ENCODE peak calls at places on chromosome X, in six cellular contexts. One of them, this sample, is unnamed.

GRCh38 chrX:13868481-13869040 is 51.7 kb upstream of the GPM6B start:
- DNase-seq in heart right ventricle: no peak
- DNase-seq in IMR-90: peak; percentile 45
- DNase-seq in heart left ventricle: no peak
- DNase-seq in effector memory CD4-positive, alpha-beta T cell: no peak
- DNase-seq in BE2C: no peak
- DNase-seq in this sample: no peak

GRCh38 chrX:45479835-45480422 is 279.3 kb upstream of the DIPK2B start:
- DNase-seq in heart right ventricle: no peak
- DNase-seq in IMR-90: peak; percentile 91
- DNase-seq in heart left ventricle: no peak
- DNase-seq in effector memory CD4-positive, alpha-beta T cell: no peak
- DNase-seq in BE2C: no peak
- DNase-seq in this sample: no peak

GRCh38 chrX:146934256-146934655 is 119.7 kb upstream of the CXorf51A start:
- DNase-seq in heart right ventricle: no peak
- DNase-seq in IMR-90: no peak
- DNase-seq in heart left ventricle: no peak
- DNase-seq in effector memory CD4-positive, alpha-beta T cell: no peak
- DNase-seq in BE2C: no peak
- DNase-seq in this sample: no peak

GRCh38 chrX:101708180-101708579 is 48.5 kb upstream of the ARMCX2 start:
- DNase-seq in heart right ventricle: no peak
- DNase-seq in IMR-90: peak; percentile 1
- DNase-seq in heart left ventricle: no peak
- DNase-seq in effector memory CD4-positive, alpha-beta T cell: no peak
- DNase-seq in BE2C: no peak
- DNase-seq in this sample: no peak

GRCh38 chrX:102950908-102951866 is 14.1 kb downstream of the RAB40AL start:
- DNase-seq in heart right ventricle: no peak
- DNase-seq in IMR-90: peak; percentile 27
- DNase-seq in heart left ventricle: peak; percentile 41
- DNase-seq in effector memory CD4-positive, alpha-beta T cell: peak; percentile 29
- DNase-seq in BE2C: peak; percentile 57
- DNase-seq in this sample: peak; percentile 85

GRCh38 chrX:33465137-33465536 is 253.8 kb upstream of the DMD start:
- DNase-seq in heart right ventricle: no peak
- DNase-seq in IMR-90: no peak
- DNase-seq in heart left ventricle: no peak
- DNase-seq in effector memory CD4-positive, alpha-beta T cell: no peak
- DNase-seq in BE2C: no peak
- DNase-seq in this sample: no peak

GRCh38 chrX:83419030-83419792 is 88.9 kb upstream of the POU3F4 start:
- DNase-seq in heart right ventricle: no peak
- DNase-seq in IMR-90: no peak
- DNase-seq in heart left ventricle: no peak
- DNase-seq in effector memory CD4-positive, alpha-beta T cell: no peak
- DNase-seq in BE2C: no peak
- DNase-seq in this sample: no peak

GRCh38 chrX:120308959-120309872 is 2.0 kb downstream of the TMEM255A start:
- DNase-seq in heart right ventricle: peak; percentile 31
- DNase-seq in IMR-90: peak; percentile 14
- DNase-seq in heart left ventricle: peak; percentile 63
- DNase-seq in effector memory CD4-positive, alpha-beta T cell: peak; percentile 62
- DNase-seq in BE2C: peak; percentile 59
- DNase-seq in this sample: peak; percentile 84

GRCh38 chrX:115892787-115893671 is 277.5 kb upstream of the AGTR2 start:
- DNase-seq in heart right ventricle: no peak
- DNase-seq in IMR-90: peak; percentile 54
- DNase-seq in heart left ventricle: peak; percentile 60
- DNase-seq in effector memory CD4-positive, alpha-beta T cell: no peak
- DNase-seq in BE2C: peak; percentile 83
- DNase-seq in this sample: peak; percentile 52

GRCh38 chrX:75603833-75604232 is 81.0 kb upstream of the ZDHHC15 start:
- DNase-seq in heart right ventricle: no peak
- DNase-seq in IMR-90: peak; percentile 28
- DNase-seq in heart left ventricle: no peak
- DNase-seq in effector memory CD4-positive, alpha-beta T cell: no peak
- DNase-seq in BE2C: no peak
- DNase-seq in this sample: no peak

GRCh38 chrX:11665144-11666040 is at the start of gene ARHGAP6:
- DNase-seq in heart right ventricle: peak; percentile 62
- DNase-seq in IMR-90: peak; percentile 20
- DNase-seq in heart left ventricle: peak; percentile 64
- DNase-seq in effector memory CD4-positive, alpha-beta T cell: no peak
- DNase-seq in BE2C: no peak
- DNase-seq in this sample: peak; percentile 78

GRCh38 chrX:154544885-154545284 is 1.8 kb downstream of the G6PD start:
- DNase-seq in heart right ventricle: no peak
- DNase-seq in IMR-90: no peak
- DNase-seq in heart left ventricle: no peak
- DNase-seq in effector memory CD4-positive, alpha-beta T cell: no peak
- DNase-seq in BE2C: no peak
- DNase-seq in this sample: no peak

GRCh38 chrX:154542723-154543424 is 3.8 kb downstream of the G6PD start:
- DNase-seq in heart right ventricle: no peak
- DNase-seq in IMR-90: no peak
- DNase-seq in heart left ventricle: peak; percentile 35
- DNase-seq in effector memory CD4-positive, alpha-beta T cell: no peak
- DNase-seq in BE2C: no peak
- DNase-seq in this sample: no peak

GRCh38 chrX:154541589-154541895 is 5.1 kb downstream of the G6PD start:
- DNase-seq in heart right ventricle: no peak
- DNase-seq in IMR-90: peak; percentile 13
- DNase-seq in heart left ventricle: no peak
- DNase-seq in effector memory CD4-positive, alpha-beta T cell: no peak
- DNase-seq in BE2C: no peak
- DNase-seq in this sample: no peak

GRCh38 chrX:154540897-154541535 is 5.6 kb downstream of the G6PD start:
- DNase-seq in heart right ventricle: no peak
- DNase-seq in IMR-90: no peak
- DNase-seq in heart left ventricle: no peak
- DNase-seq in effector memory CD4-positive, alpha-beta T cell: no peak
- DNase-seq in BE2C: no peak
- DNase-seq in this sample: no peak

DNA sequence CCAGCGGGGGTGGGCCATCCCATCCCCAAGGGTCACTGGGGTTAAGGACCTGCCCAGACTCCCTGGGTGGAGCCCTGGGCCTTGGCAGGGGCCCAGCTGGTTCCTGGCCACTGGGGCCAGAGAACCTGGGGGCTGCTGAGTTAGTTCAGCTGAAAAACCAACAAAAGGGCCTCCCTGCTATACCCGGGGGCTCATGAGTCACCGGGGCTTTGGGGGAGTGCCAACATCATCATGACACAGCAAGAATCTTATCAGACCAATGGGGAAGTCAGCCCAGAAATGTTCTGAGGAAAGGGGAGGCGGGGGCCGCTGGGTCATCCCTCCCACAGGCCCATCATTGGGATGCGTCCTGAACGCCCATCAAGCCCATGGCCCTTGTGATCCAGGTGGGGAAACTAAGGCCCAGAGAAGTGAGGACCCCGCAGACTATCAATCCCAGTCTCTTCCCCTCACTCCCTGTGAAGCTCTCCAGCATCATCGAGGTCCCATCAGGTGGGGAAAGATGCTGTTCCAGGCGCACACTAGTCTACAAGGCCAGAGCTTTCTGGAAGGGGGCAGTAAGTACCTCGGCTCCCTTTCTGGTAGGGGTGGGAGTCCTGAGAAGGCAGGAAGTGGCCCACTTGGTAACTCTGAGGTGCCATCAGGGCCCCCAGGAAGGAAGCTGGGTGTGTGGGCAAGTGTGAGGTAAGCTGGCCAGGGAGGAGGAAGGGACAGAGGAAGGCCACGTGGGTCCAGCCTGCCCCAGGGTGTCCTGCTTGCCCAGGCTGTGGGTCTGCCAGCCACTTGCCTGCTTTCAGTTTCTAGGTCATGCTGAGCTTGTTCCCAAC is 4.5 kb downstream of the G6PD start:
- DNase-seq in heart right ventricle: peak; percentile 62
- DNase-seq in IMR-90: peak; percentile 94
- DNase-seq in heart left ventricle: peak; percentile 78
- DNase-seq in effector memory CD4-positive, alpha-beta T cell: no peak
- DNase-seq in BE2C: peak; percentile 79
- DNase-seq in this sample: no peak
- H3K4me3 ChIP-seq in heart right ventricle: no peak overlapping the region
- H3K4me3 ChIP-seq in IMR-90: peak overlapping the region; percentile 10
- H3K4me3 ChIP-seq in heart left ventricle: no peak overlapping the region
- H3K4me3 ChIP-seq in effector memory CD4-positive, alpha-beta T cell: no peak overlapping the region
- H3K4me3 ChIP-seq in BE2C: no peak overlapping the region
- H3K4me3 ChIP-seq in this sample: no peak overlapping the region

GRCh38 chrX:130083107-130083490 is 27.2 kb downstream of the ELF4 start:
- DNase-seq in heart right ventricle: no peak
- DNase-seq in IMR-90: no peak
- DNase-seq in heart left ventricle: no peak
- DNase-seq in effector memory CD4-positive, alpha-beta T cell: no peak
- DNase-seq in BE2C: no peak
- DNase-seq in this sample: no peak

GRCh38 chrX:130082244-130083106 is 27.8 kb downstream of the ELF4 start:
- DNase-seq in heart right ventricle: peak; percentile 32
- DNase-seq in IMR-90: no peak
- DNase-seq in heart left ventricle: peak; percentile 56
- DNase-seq in effector memory CD4-positive, alpha-beta T cell: peak; percentile 66
- DNase-seq in BE2C: no peak
- DNase-seq in this sample: no peak

GRCh38 chrX:130084651-130085237 is 25.6 kb downstream of the ELF4 start:
- DNase-seq in heart right ventricle: no peak
- DNase-seq in IMR-90: no peak
- DNase-seq in heart left ventricle: no peak
- DNase-seq in effector memory CD4-positive, alpha-beta T cell: no peak
- DNase-seq in BE2C: no peak
- DNase-seq in this sample: no peak

GRCh38 chrX:130085551-130085986 is 24.7 kb downstream of the ELF4 start:
- DNase-seq in heart right ventricle: no peak
- DNase-seq in IMR-90: peak; percentile 16
- DNase-seq in heart left ventricle: no peak
- DNase-seq in effector memory CD4-positive, alpha-beta T cell: no peak
- DNase-seq in BE2C: no peak
- DNase-seq in this sample: no peak

GRCh38 chrX:130083656-130084382 is 26.5 kb downstream of the ELF4 start:
- DNase-seq in heart right ventricle: no peak
- DNase-seq in IMR-90: no peak
- DNase-seq in heart left ventricle: peak; percentile 42
- DNase-seq in effector memory CD4-positive, alpha-beta T cell: no peak
- DNase-seq in BE2C: no peak
- DNase-seq in this sample: no peak
- H3K4me1 ChIP-seq in heart right ventricle: peaks cover 23% of the 10 kb centered on the region
- H3K4me1 ChIP-seq in IMR-90: peaks cover 5% of the 10 kb centered on the region
- H3K4me1 ChIP-seq in heart left ventricle: no peaks in the 10 kb centered on the region
- H3K4me1 ChIP-seq in effector memory CD4-positive, alpha-beta T cell: peaks cover 53% of the 10 kb centered on the region
- H3K4me1 ChIP-seq in BE2C: peaks cover 10% of the 10 kb centered on the region
- H3K4me1 ChIP-seq in this sample: peaks cover 9% of the 10 kb centered on the region

GRCh38 chrX:19569121-19569805 is 54.0 kb upstream of the MAP3K15 start:
- DNase-seq in heart right ventricle: peak; percentile 55
- DNase-seq in IMR-90: no peak
- DNase-seq in heart left ventricle: peak; percentile 88
- DNase-seq in effector memory CD4-positive, alpha-beta T cell: no peak
- DNase-seq in BE2C: no peak
- DNase-seq in this sample: no peak

GRCh38 chrX:19566359-19567141 is 51.2 kb upstream of the MAP3K15 start:
- DNase-seq in heart right ventricle: no peak
- DNase-seq in IMR-90: peak; percentile 69
- DNase-seq in heart left ventricle: no peak
- DNase-seq in effector memory CD4-positive, alpha-beta T cell: peak; percentile 0
- DNase-seq in BE2C: no peak
- DNase-seq in this sample: no peak

GRCh38 chrX:19569930-19570329 is 54.6 kb upstream of the MAP3K15 start:
- DNase-seq in heart right ventricle: no peak
- DNase-seq in IMR-90: no peak
- DNase-seq in heart left ventricle: no peak
- DNase-seq in effector memory CD4-positive, alpha-beta T cell: no peak
- DNase-seq in BE2C: no peak
- DNase-seq in this sample: no peak

GRCh38 chrX:19565605-19566004 is 50.3 kb upstream of the MAP3K15 start:
- DNase-seq in heart right ventricle: no peak
- DNase-seq in IMR-90: no peak
- DNase-seq in heart left ventricle: no peak
- DNase-seq in effector memory CD4-positive, alpha-beta T cell: no peak
- DNase-seq in BE2C: no peak
- DNase-seq in this sample: no peak

DNA sequence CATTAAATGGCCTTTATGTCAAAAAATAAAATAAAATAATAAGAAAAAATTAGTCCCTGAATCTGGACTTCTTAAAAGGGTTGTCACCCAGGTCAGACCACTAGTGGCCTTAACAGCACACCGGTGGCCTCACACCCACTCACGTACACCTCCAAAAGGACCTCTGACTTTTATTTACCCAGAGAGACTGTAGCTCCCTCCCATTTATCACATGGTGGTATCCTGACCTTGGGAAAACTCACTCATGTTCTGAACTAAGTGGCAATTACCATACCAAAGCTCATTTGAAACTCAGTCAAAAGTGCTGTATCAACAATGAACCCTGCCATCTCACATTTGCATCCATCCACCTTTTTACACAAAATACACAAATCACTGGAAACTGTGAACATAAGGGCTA is 53.1 kb upstream of the MAP3K15 start:
- DNase-seq in heart right ventricle: no peak
- DNase-seq in IMR-90: no peak
- DNase-seq in heart left ventricle: no peak
- DNase-seq in effector memory CD4-positive, alpha-beta T cell: no peak
- DNase-seq in BE2C: no peak
- DNase-seq in this sample: peak; percentile 18
- H3K36me3 ChIP-seq in heart right ventricle: no peaks in the 10 kb centered on the region
- H3K36me3 ChIP-seq in IMR-90: no peaks in the 10 kb centered on the region
- H3K36me3 ChIP-seq in heart left ventricle: no peaks in the 10 kb centered on the region
- H3K36me3 ChIP-seq in effector memory CD4-positive, alpha-beta T cell: peaks cover under 1% of the 10 kb centered on the region
- H3K36me3 ChIP-seq in BE2C: no peaks in the 10 kb centered on the region
- H3K36me3 ChIP-seq in this sample: no peaks in the 10 kb centered on the region

GRCh38 chrX:48474581-48474980 is 1.4 kb upstream of the FTSJ1 start:
- DNase-seq in heart right ventricle: no peak
- DNase-seq in IMR-90: no peak
- DNase-seq in heart left ventricle: no peak
- DNase-seq in effector memory CD4-positive, alpha-beta T cell: no peak
- DNase-seq in BE2C: no peak
- DNase-seq in this sample: peak; percentile 77
- H3K4me3 ChIP-seq in heart right ventricle: no peak overlapping the region
- H3K4me3 ChIP-seq in IMR-90: no peak overlapping the region
- H3K4me3 ChIP-seq in heart left ventricle: no peak overlapping the region
- H3K4me3 ChIP-seq in effector memory CD4-positive, alpha-beta T cell: no peak overlapping the region
- H3K4me3 ChIP-seq in BE2C: no peak overlapping the region
- H3K4me3 ChIP-seq in this sample: peak overlapping the region; percentile 97